ENCODE peak calls at places on chromosomes 16 and 17, in six cellular contexts. C, K, E, L, U and M are unnamed samples.

GRCh38 chr16:61595605-61596004 is 440.6 kb downstream of the CDH8 start:
- DNase-seq in E (no peak), L (no peak), C (no peak), K (no peak), U (no peak), M (no peak)

GRCh38 chr16:74448990-74449389 is 27.7 kb upstream of the CLEC18B start:
- DNase-seq in U (peak; percentile 86), C (no peak), K (peak; percentile 96), L (no peak), E (no peak), M (peak; percentile 38)

GRCh38 chr17:17712268-17712924 is 31.1 kb downstream of the RAI1 start:
- DNase-seq in E (no peak), K (peak; percentile 61), L (no peak), U (no peak), C (no peak), M (no peak)

GRCh38 chr17:82257473-82257872 is 16.0 kb downstream of the CSNK1D start:
- DNase-seq in L (no peak), E (peak; percentile 65), K (no peak), C (no peak), U (no peak), M (no peak)

GRCh38 chr17:76547183-76547641 is 7.4 kb downstream of the PRCD start:
- DNase-seq in C (peak; percentile 39), L (peak; percentile 51), K (peak; percentile 50), U (peak; percentile 75), E (peak; percentile 92), M (no peak)

GRCh38 chr16:69747115-69747514 is 7.6 kb downstream of the NOB1 start:
- DNase-seq in L (no peak), E (no peak), U (no peak), C (no peak), K (no peak), M (no peak)

GRCh38 chr17:27586203-27586701 is 44.7 kb upstream of the LGALS9 start:
- DNase-seq in K (peak; percentile 41), L (no peak), C (no peak), E (no peak), U (peak; percentile 27), M (no peak)

GRCh38 chr17:36722121-36722902 is 120.9 kb downstream of the MRM1 start:
- DNase-seq in E (peak; percentile 64), C (peak; percentile 42), K (peak; percentile 37), U (peak; percentile 43), L (peak; percentile 74), M (no peak)

GRCh38 chr17:82544431-82545070 is 25.0 kb downstream of the FOXK2 start:
- DNase-seq in C (no peak), E (no peak), U (peak; percentile 73), L (no peak), K (no peak), M (peak; percentile 52)

GRCh38 chr16:55470533-55471371 is 8.2 kb upstream of the MMP2 start:
- DNase-seq in L (no peak), K (peak; percentile 90), U (no peak), C (no peak), E (no peak), M (no peak)

GRCh38 chr17:17812211-17813054 is 24.4 kb downstream of the SREBF1 start:
- DNase-seq in C (peak; percentile 79), E (peak; percentile 88), U (peak; percentile 74), K (peak; percentile 39), L (peak; percentile 85), M (peak; percentile 49)

GRCh38 chr16:9422769-9423513 is 331.5 kb downstream of the HAPSTR1 start:
- DNase-seq in U (peak; percentile 65), L (no peak), K (no peak), C (no peak), E (no peak), M (no peak)

GRCh38 chr17:65154770-65155589 is 17.8 kb downstream of the RGS9 start:
- DNase-seq in L (no peak), E (no peak), U (no peak), K (peak; percentile 68), C (no peak), M (no peak)

GRCh38 chr17:36608794-36609497 is 7.6 kb downstream of the MRM1 start:
- DNase-seq in C (no peak), K (no peak), U (peak; percentile 40), E (peak; percentile 76), L (peak; percentile 50), M (no peak)

GRCh38 chr17:67829331-67829730 is 4.0 kb downstream of the BPTF start:
- DNase-seq in E (peak; percentile 27), U (no peak), L (no peak), K (no peak), C (no peak), M (no peak)